ENCODE peak calls at places on chromosomes 6 and 20, in four cellular contexts. N is lower lobe of right lung, D is activated B cell treated with CpG ODN at 0.5 μM for 24 hours, I is MM.1S. Q is an unnamed sample.

GRCh38 chr6:91142154-91142553 is 555.3 kb upstream of the MAP3K7 start:
- DNase-seq in I (no peak), N (no peak), D (no peak), Q (no peak)

GRCh38 chr20:60095456-60095855 is 137.2 kb downstream of the CDH26 start:
- DNase-seq in D (no peak), N (no peak), I (no peak), Q (no peak)

GRCh38 chr6:73203098-73203497 is 22.2 kb downstream of the KHDC1L start:
- DNase-seq in I (no peak), D (no peak), N (no peak), Q (no peak)

GRCh38 chr6:150632785-150633465 is 33.2 kb downstream of the PLEKHG1 start:
- DNase-seq in N (no peak), D (peak; percentile 33), I (peak; percentile 20), Q (no peak)

GRCh38 chr6:30885999-30886896 is 1.9 kb downstream of the DDR1 start:
- DNase-seq in I (no peak), D (no peak), N (no peak), Q (no peak)

GRCh38 chr6:50116390-50116789 is 66.7 kb upstream of the DEFB112 start:
- DNase-seq in D (no peak), I (no peak), N (no peak), Q (no peak)

GRCh38 chr6:1608222-1608975 is 1.3 kb upstream of the FOXC1 start:
- DNase-seq in D (no peak), N (no peak), I (no peak), Q (no peak)

GRCh38 chr6:148492654-148493290 is 150.1 kb downstream of the SASH1 start:
- DNase-seq in N (no peak), D (no peak), I (no peak), Q (no peak)

GRCh38 chr6:147906361-147906760 is 397.9 kb downstream of the SAMD5 start:
- DNase-seq in I (no peak), N (no peak), D (no peak), Q (no peak)

GRCh38 chr6:4180653-4181255 is 45.4 kb upstream of the ECI2 start:
- DNase-seq in N (no peak), D (no peak), I (no peak), Q (no peak)

GRCh38 chr6:101597711-101598110 is 204.2 kb downstream of the GRIK2 start:
- DNase-seq in I (no peak), N (no peak), D (no peak), Q (no peak)

GRCh38 chr6:158049055-158050028 is 67.7 kb downstream of the SYNJ2 start:
- DNase-seq in I (no peak), D (no peak), N (peak; percentile 3), Q (peak; percentile 89)

GRCh38 chr6:147262943-147263342 is 58.7 kb downstream of the STXBP5 start:
- DNase-seq in D (no peak), N (no peak), I (no peak), Q (no peak)

GRCh38 chr6:42029062-42029685 is 21.1 kb upstream of the TAF8 start:
- DNase-seq in I (no peak), N (no peak), D (no peak), Q (peak; percentile 42)

GRCh38 chr6:161237176-161237575 is 36.7 kb downstream of the AGPAT4 start:
- DNase-seq in D (no peak), N (no peak), I (no peak), Q (no peak)

GRCh38 chr6:470051-470900 is 78.7 kb downstream of the IRF4 start:
- DNase-seq in D (no peak), I (no peak), N (no peak), Q (no peak)

GRCh38 chr6:168852336-168852884 is 401.2 kb downstream of the THBS2 start:
- DNase-seq in I (no peak), D (no peak), N (no peak), Q (no peak)

GRCh38 chr6:85449818-85450577 is at the start of gene NT5E:
- DNase-seq in I (peak; percentile 86), N (peak; percentile 82), D (peak; percentile 67), Q (peak; percentile 95)

GRCh38 chr6:30903236-30903635 is 4.8 kb upstream of the GTF2H4 start:
- DNase-seq in N (no peak), I (no peak), D (no peak), Q (no peak)

GRCh38 chr6:159819932-159820640 is 20.0 kb downstream of the PNLDC1 start:
- DNase-seq in D (no peak), I (peak; percentile 74), N (peak; percentile 45), Q (no peak)

GRCh38 chr6:104301921-104302320 is 557.8 kb downstream of the HACE1 start:
- DNase-seq in N (no peak), I (no peak), D (no peak), Q (no peak)

GRCh38 chr20:9608639-9609440 is 94.5 kb downstream of the LAMP5 start:
- DNase-seq in I (no peak), D (no peak), N (no peak), Q (no peak)

GRCh38 chr6:7051780-7052440 is 55.9 kb upstream of the RREB1 start:
- DNase-seq in D (peak; percentile 61), N (peak; percentile 80), I (no peak), Q (no peak)

GRCh38 chr6:85421963-85422362 is 27.9 kb upstream of the NT5E start:
- DNase-seq in D (no peak), I (no peak), N (no peak), Q (no peak)

GRCh38 chr6:145809785-145810184 is 4.8 kb downstream of the FBXO30 start:
- DNase-seq in N (no peak), I (no peak), D (no peak), Q (no peak)

GRCh38 chr6:131255911-131256310 is 120.6 kb downstream of the AKAP7 start:
- DNase-seq in I (no peak), N (no peak), D (no peak), Q (no peak)

GRCh38 chr6:149170564-149171452 is 146.7 kb upstream of the TAB2 start:
- DNase-seq in N (no peak), I (no peak), D (no peak), Q (no peak)

GRCh38 chr6:71238351-71238750 is 50.3 kb upstream of the OGFRL1 start:
- DNase-seq in N (no peak), D (no peak), I (no peak), Q (no peak)

GRCh38 chr6:35195120-35195780 is 18.5 kb upstream of the SCUBE3 start:
- DNase-seq in N (no peak), I (no peak), D (no peak), Q (no peak)

GRCh38 chr20:9072741-9073310 is 3.9 kb downstream of the PLCB4 start:
- DNase-seq in D (no peak), N (no peak), I (no peak), Q (no peak)

GRCh38 chr20:53943522-53944291 is 126.7 kb downstream of the BCAS1 start:
- DNase-seq in N (no peak), D (no peak), I (no peak), Q (no peak)

GRCh38 chr20:7980332-7981046 is 39.1 kb downstream of the TMX4 start:
- DNase-seq in I (peak; percentile 41), D (no peak), N (no peak), Q (no peak)

GRCh38 chr20:62584671-62585512 is 57.4 kb upstream of the SLCO4A1 start:
- DNase-seq in D (no peak), I (no peak), N (no peak), Q (no peak)

GRCh38 chr20:62581308-62581707 is 61.0 kb upstream of the SLCO4A1 start:
- DNase-seq in N (no peak), D (no peak), I (no peak), Q (no peak)

GRCh38 chr20:62585571-62585970 is 56.7 kb upstream of the SLCO4A1 start:
- DNase-seq in N (no peak), I (no peak), D (no peak), Q (no peak)

GRCh38 chr20:62581806-62582205 is 60.5 kb upstream of the SLCO4A1 start:
- DNase-seq in N (no peak), D (no peak), I (no peak), Q (no peak)

GRCh38 chr20:62583424-62583920 is 58.8 kb upstream of the SLCO4A1 start:
- DNase-seq in N (no peak), D (no peak), I (no peak), Q (no peak)
- TF ChIP-seq CTCF in N (no peak), D (no peak), I (no peak), Q (peak; percentile 50)

DNA sequence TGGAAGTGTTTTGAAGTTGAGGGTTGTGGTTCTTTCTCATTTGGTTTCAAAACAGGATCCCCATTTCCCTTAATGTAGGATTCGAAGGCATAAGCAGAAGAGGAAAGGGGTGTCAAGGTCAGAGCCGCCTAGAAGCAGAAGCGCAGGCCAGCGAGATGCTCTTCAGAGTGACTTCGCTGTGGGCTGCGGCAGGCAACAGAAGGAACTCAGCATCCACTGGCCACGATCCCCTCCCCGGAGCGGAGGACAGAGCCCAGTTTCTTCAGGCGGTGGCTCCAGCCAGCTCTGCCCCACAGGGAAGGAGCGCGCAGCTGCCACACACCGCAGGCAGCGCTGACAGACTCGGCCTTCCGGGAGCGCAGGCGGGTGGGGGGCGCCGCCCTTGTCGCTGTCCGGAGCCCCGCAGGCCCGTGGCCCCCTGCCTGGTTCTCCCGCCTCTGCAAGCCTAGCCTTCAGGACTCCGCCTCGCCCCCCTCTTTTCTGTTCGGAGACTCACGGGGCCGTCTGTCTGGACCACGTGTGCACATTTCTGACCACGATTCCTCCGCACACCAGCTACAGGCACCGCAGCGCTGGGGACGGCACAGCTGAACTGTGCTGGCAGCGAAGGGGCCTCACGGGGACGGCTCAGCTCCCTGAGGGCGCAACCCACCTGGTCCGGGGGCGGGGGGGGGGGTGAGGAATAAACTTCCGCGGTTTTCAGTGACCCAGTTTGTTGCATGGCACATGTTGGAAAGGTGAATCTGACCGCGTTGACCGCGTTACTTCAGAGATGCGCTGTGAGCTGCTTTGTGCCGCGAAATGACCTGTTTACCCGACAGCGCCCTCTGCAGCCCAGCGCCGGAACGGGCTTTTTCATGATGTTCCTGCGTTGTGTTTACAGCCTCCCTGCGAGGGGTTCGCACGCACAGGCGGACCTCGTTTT is 26.1 kb downstream of the TTLL2 start:
- DNase-seq in D (peak; percentile 77), N (peak; percentile 78), I (peak; percentile 70), Q (no peak)
- TF ChIP-seq CTCF in D (peak; percentile 43), N (peak; percentile 77), I (peak; percentile 55), Q (peak; percentile 91)

GRCh38 chr20:49540696-49541435 is 27.1 kb downstream of the PTGIS start:
- DNase-seq in N (no peak), D (no peak), I (no peak), Q (no peak)

GRCh38 chr20:49542514-49542991 is 25.4 kb downstream of the PTGIS start:
- DNase-seq in D (no peak), N (no peak), I (no peak), Q (no peak)

GRCh38 chr20:49543071-49543857 is 24.7 kb downstream of the PTGIS start:
- DNase-seq in N (no peak), I (no peak), D (no peak), Q (no peak)

GRCh38 chr20:49540232-49540620 is 27.7 kb downstream of the PTGIS start:
- DNase-seq in N (no peak), D (no peak), I (no peak), Q (no peak)

GRCh38 chr20:49541733-49542513 is 26.0 kb downstream of the PTGIS start:
- DNase-seq in N (peak; percentile 67), D (peak; percentile 21), I (peak; percentile 78), Q (no peak)
- TF ChIP-seq CTCF in N (peak; percentile 84), D (no peak), I (peak; percentile 91), Q (peak; percentile 97)

GRCh38 chr20:38302721-38303120 is 1.2 kb upstream of the BPI start:
- DNase-seq in D (no peak), N (no peak), I (no peak), Q (no peak)

GRCh38 chr20:38303908-38304379 is at the start of gene BPI:
- DNase-seq in I (no peak), N (peak; percentile 80), D (no peak), Q (no peak)

GRCh38 chr20:38307371-38308046 is 3.6 kb downstream of the BPI start:
- DNase-seq in I (no peak), D (no peak), N (no peak), Q (no peak)

GRCh38 chr20:38305541-38305940 is 1.6 kb downstream of the BPI start:
- DNase-seq in D (no peak), N (no peak), I (no peak), Q (no peak)

GRCh38 chr20:38304845-38305447 is 990 bp downstream of the BPI start:
- DNase-seq in I (peak; percentile 26), N (peak; percentile 75), D (no peak), Q (no peak)
- TF ChIP-seq CTCF in I (peak; percentile 59), N (peak; percentile 32), D (no peak), Q (peak; percentile 74)

Q was measured in chondrocyte.